ENCODE peak calls at places on chromosomes 6 and 20, in four cellular contexts. M, Y, U and V are unnamed samples.

GRCh38 chr6:27565839-27566779 is 93.2 kb upstream of the ZNF184 start:
- DNase-seq in M (no peak), Y (no peak), U (peak; percentile 67), V (no peak)

GRCh38 chr6:147873826-147874225 is 365.3 kb downstream of the SAMD5 start:
- DNase-seq in M (no peak), Y (no peak), U (no peak), V (no peak)

GRCh38 chr6:106083618-106084017 is 2.5 kb upstream of the PRDM1 start:
- DNase-seq in M (no peak), Y (no peak), U (no peak), V (no peak)

GRCh38 chr6:28137458-28138020 is 4.1 kb upstream of the ZKSCAN8 start:
- DNase-seq in M (no peak), Y (no peak), U (peak; percentile 25), V (no peak)

GRCh38 chr6:3751730-3752537 is 421 bp upstream of the PXDC1 start:
- DNase-seq in M (peak; percentile 60), Y (peak; percentile 93), U (peak; percentile 97), V (peak; percentile 41)

GRCh38 chr20:6829510-6830116 is 62.1 kb downstream of the BMP2 start:
- DNase-seq in M (no peak), Y (no peak), U (no peak), V (no peak)

GRCh38 chr6:73299171-73300073 is 36.4 kb upstream of the KHDC1 start:
- DNase-seq in M (no peak), Y (no peak), U (no peak), V (no peak)

GRCh38 chr6:474454-475185 is 83.1 kb downstream of the IRF4 start:
- DNase-seq in M (no peak), Y (no peak), U (no peak), V (no peak)

GRCh38 chr6:56849876-56850275 is 105.0 kb upstream of the BEND6 start:
- DNase-seq in M (no peak), Y (peak; percentile 50), U (no peak), V (no peak)

GRCh38 chr6:41306187-41306854 is 19.8 kb upstream of the TREM1 start:
- DNase-seq in M (no peak), Y (no peak), U (peak; percentile 81), V (no peak)

GRCh38 chr20:13322621-13323020 is 101.5 kb downstream of the ISM1 start:
- DNase-seq in M (no peak), Y (no peak), U (no peak), V (no peak)

GRCh38 chr6:54718541-54719023 is 128.0 kb upstream of the FAM83B start:
- DNase-seq in M (no peak), Y (no peak), U (no peak), V (no peak)

GRCh38 chr6:41090841-41091761 is 18.3 kb downstream of the NFYA start:
- DNase-seq in M (no peak), Y (no peak), U (no peak), V (no peak)

GRCh38 chr6:111692327-111693164 is 86.9 kb upstream of the TRAF3IP2 start:
- DNase-seq in M (no peak), Y (no peak), U (peak; percentile 56), V (no peak)

GRCh38 chr6:112362027-112362795 is 15.1 kb downstream of the RFPL4B start:
- DNase-seq in M (no peak), Y (no peak), U (no peak), V (no peak)

GRCh38 chr6:149043476-149044130 is 273.9 kb upstream of the TAB2 start:
- DNase-seq in M (no peak), Y (no peak), U (peak; percentile 37), V (no peak)

GRCh38 chr6:149924206-149924932 is 1.4 kb upstream of the RAET1G start:
- DNase-seq in M (no peak), Y (peak; percentile 28), U (no peak), V (no peak)

GRCh38 chr6:79981647-79982046 is 22.8 kb upstream of the TTK start:
- DNase-seq in M (no peak), Y (no peak), U (no peak), V (no peak)

GRCh38 chr6:63904844-63905243 is 269.2 kb downstream of the PHF3 start:
- DNase-seq in M (no peak), Y (no peak), U (peak; percentile 62), V (no peak)

GRCh38 chr6:7139835-7140470 is 32.2 kb downstream of the RREB1 start:
- DNase-seq in M (no peak), Y (no peak), U (no peak), V (no peak)

GRCh38 chr20:32252189-32252588 is 25.3 kb upstream of the KIF3B start:
- DNase-seq in M (no peak), Y (no peak), U (no peak), V (no peak)

GRCh38 chr6:146361367-146361924 is 182.2 kb upstream of the RAB32 start:
- DNase-seq in M (no peak), Y (no peak), U (no peak), V (no peak)

GRCh38 chr6:150886155-150886554 is 20.7 kb downstream of the MTHFD1L start:
- DNase-seq in M (no peak), Y (no peak), U (no peak), V (no peak)

GRCh38 chr20:22768779-22769178 is 184.4 kb upstream of the FOXA2 start:
- DNase-seq in M (no peak), Y (no peak), U (no peak), V (no peak)

GRCh38 chr6:74853991-74854390 is 351.9 kb downstream of the COL12A1 start:
- DNase-seq in M (no peak), Y (no peak), U (no peak), V (no peak)

GRCh38 chr20:53656653-53657288 is 63.1 kb upstream of the ZNF217 start:
- DNase-seq in M (no peak), Y (no peak), U (no peak), V (no peak)

GRCh38 chr20:61847420-61847748 is 218.3 kb downstream of the TAF4 start:
- DNase-seq in M (no peak), Y (no peak), U (no peak), V (no peak)

GRCh38 chr6:29137724-29138123 is 29.9 kb downstream of the OR2J3 start:
- DNase-seq in M (no peak), Y (no peak), U (no peak), V (no peak)

DNA sequence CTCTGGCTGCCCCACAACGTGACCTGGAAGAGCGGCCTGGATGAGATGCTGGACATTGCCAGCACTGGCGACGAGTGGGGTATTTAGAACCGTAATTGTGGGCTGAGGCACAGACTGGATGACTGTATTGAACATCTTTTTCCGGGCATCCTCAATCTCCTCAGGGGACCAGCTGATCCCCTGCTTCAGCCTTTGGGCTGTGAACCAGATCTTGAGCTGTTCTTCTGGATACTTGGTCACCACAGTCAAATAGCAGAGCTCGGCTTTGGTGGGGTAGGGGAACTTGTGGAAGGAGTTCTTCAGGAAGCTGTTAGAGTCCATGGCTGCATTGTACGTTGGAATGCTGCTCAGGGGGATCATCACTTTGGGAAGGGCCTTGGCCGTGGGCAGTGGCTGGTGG is 66.3 kb downstream of the PLCG1 start:
- DNase-seq in M (no peak), Y (no peak), U (no peak), V (no peak)
- H3K4me1 ChIP-seq in M (no peaks in the 10 kb centered on the region), Y (no peaks in the 10 kb centered on the region), U (no peaks in the 10 kb centered on the region), V (no peaks in the 10 kb centered on the region)

DNA sequence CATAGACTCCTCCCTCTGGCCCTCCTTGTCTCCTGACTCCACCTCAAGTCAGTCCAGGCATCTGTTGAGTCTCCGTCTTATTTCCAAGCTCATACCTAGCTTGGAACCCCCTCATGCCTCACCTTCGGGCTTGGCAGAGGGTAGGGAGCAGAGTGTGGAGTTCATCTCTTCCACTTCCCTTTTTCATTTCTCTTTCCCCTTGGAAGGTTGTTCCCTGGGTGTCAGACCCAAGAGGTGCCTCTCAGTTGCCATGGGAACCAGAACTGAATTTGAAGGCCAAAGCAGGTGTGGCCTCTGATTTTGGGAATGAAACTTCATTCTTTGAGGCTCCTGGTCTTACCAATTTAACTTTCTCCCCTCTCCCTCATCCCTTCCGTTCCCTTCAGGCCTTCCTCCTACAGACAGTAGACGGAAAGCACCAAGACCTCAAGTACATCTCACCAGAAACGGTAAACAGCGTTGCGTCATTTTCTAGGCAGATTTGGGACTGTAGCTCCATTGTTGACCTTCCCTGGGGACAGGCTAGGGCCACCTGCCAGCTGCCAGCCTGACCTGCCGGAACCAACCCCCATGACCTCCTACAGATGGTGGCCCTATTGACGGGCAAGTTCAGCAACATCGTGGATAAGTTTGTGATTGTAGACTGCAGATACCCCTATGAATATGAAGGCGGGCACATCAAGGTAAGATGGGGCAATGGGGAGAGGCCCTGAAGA is 6.6 kb downstream of the CDC25B start:
- DNase-seq in M (no peak), Y (no peak), U (no peak), V (no peak)
- H3K36me3 ChIP-seq in M (peaks cover 45% of the 10 kb centered on the region), Y (no peaks in the 10 kb centered on the region), U (no peaks in the 10 kb centered on the region), V (peaks cover 50% of the 10 kb centered on the region)

DNA sequence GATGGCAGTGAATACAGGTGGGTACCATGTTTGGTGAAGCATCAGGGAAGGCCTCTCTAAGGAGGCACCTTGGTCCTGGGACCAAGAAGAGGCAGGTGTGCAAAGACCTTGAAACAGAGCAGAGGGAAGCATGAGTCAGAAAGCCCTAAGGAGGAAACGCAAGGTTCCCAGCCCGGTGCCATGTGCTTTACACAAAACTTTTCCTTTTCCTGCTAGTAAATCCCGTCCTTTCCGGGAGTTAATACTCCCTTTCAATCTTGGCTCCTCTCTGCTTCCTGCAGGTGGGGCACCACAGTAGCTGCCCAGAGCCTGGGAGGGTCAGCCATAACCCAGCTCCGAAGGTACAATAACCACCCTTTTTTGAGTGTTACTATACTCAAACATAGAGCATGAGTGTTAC is 19.4 kb upstream of the SLC23A2 start:
- DNase-seq in M (no peak), Y (no peak), U (no peak), V (no peak)
- TF ChIP-seq CTCF in M (no peak), Y (no peak), U (no peak), V (no peak)

DNA sequence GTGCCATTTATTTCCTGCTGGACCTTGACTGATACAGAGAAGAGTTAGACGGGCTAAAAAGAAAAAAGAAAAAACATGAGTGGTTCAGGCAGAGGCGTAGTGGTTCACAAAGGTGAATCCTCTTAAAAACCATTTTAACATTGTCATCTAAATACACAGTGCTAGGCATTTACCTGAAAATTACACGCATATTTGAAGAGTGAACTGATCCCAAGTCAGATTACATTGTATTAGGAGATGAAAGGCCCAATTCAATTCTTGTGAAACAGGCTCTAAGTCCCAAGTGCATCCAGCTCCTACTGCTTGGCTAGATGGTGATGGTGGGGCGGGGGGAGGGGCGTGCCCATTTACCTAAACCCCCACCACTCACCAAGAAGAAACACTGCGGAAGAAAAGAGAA is 46.7 kb upstream of the ATXN1 start:
- DNase-seq in M (no peak), Y (no peak), U (no peak), V (no peak)
- H3K4me1 ChIP-seq in M (no peaks in the 10 kb centered on the region), Y (no peaks in the 10 kb centered on the region), U (peaks cover 18% of the 10 kb centered on the region), V (peaks cover 18% of the 10 kb centered on the region)